ENCODE peak calls at places on chromosomes 6 and 20, in five cellular contexts. O is pancreas, M is tibial nerve, W is heart left ventricle, J is MM.1S. B is an unnamed sample.

GRCh38 chr6:107098436-107099307 is 16.6 kb downstream of the BEND3 start:
- DNase-seq in O (no peak), M (no peak), W (no peak), J (no peak), B (no peak)

GRCh38 chr6:89859744-89860143 is 30.1 kb downstream of the CASP8AP2 start:
- DNase-seq in O (no peak), M (no peak), W (no peak), J (peak; percentile 73), B (no peak)

GRCh38 chr6:44073612-44074382 is 53.5 kb downstream of the MRPL14 start:
- DNase-seq in O (no peak), M (no peak), W (no peak), J (peak; percentile 20), B (no peak)

GRCh38 chr20:35314460-35315198 is 22.4 kb upstream of the FAM83C start:
- DNase-seq in O (no peak), M (no peak), W (no peak), J (no peak), B (no peak)

GRCh38 chr20:53513489-53514298 is 79.9 kb downstream of the ZNF217 start:
- DNase-seq in O (no peak), M (no peak), W (no peak), J (no peak), B (no peak)

GRCh38 chr6:108690326-108691000 is 129.7 kb downstream of the FOXO3 start:
- DNase-seq in O (no peak), M (no peak), W (no peak), J (no peak), B (no peak)

GRCh38 chr20:17951323-17951722 is 17.3 kb downstream of the SNX5 start:
- DNase-seq in O (no peak), M (no peak), W (no peak), J (no peak), B (no peak)

GRCh38 chr6:166575190-166575589 is 11.3 kb downstream of the RAMACL start:
- DNase-seq in O (no peak), M (no peak), W (peak; percentile 62), J (no peak), B (peak; percentile 88)

GRCh38 chr20:33668087-33668790 is 1.5 kb downstream of the ACTL10 start:
- DNase-seq in O (peak; percentile 95), M (peak; percentile 59), W (peak; percentile 83), J (no peak), B (peak; percentile 83)

GRCh38 chr6:33854572-33855030 is 50.8 kb upstream of the MLN start:
- DNase-seq in O (no peak), M (no peak), W (no peak), J (no peak), B (peak; percentile 22)

GRCh38 chr6:125558907-125559306 is 190.5 kb upstream of the HEY2 start:
- DNase-seq in O (no peak), M (no peak), W (no peak), J (peak; percentile 30), B (no peak)

GRCh38 chr20:60037120-60037499 is 78.9 kb downstream of the CDH26 start:
- DNase-seq in O (no peak), M (no peak), W (no peak), J (no peak), B (no peak)

GRCh38 chr6:12012566-12013367 is 655 bp downstream of the HIVEP1 start:
- DNase-seq in O (peak; percentile 85), M (peak; percentile 61), W (peak; percentile 70), J (peak; percentile 45), B (peak; percentile 63)

GRCh38 chr20:21339499-21339898 is 36.4 kb downstream of the XRN2 start:
- DNase-seq in O (no peak), M (no peak), W (no peak), J (no peak), B (no peak)

GRCh38 chr6:19413323-19413722 is 423.8 kb upstream of the ID4 start:
- DNase-seq in O (no peak), M (no peak), W (no peak), J (no peak), B (no peak)

GRCh38 chr6:164534070-164534766 is 775.2 kb downstream of the C6orf118 start:
- DNase-seq in O (no peak), M (no peak), W (no peak), J (no peak), B (no peak)

GRCh38 chr6:6588064-6588923 is at the start of gene LY86:
- DNase-seq in O (no peak), M (no peak), W (peak; percentile 56), J (peak; percentile 64), B (no peak)

GRCh38 chr6:157380458-157380778 is 572 bp upstream of the ZDHHC14 start:
- DNase-seq in O (no peak), M (no peak), W (no peak), J (no peak), B (no peak)

GRCh38 chr6:27133281-27134227 is 113.9 kb upstream of the PRSS16 start:
- DNase-seq in O (peak; percentile 70), M (peak; percentile 7), W (peak; percentile 30), J (peak; percentile 85), B (no peak)

GRCh38 chr6:73710470-73710869 is 14.5 kb downstream of the CD109 start:
- DNase-seq in O (no peak), M (peak; percentile 35), W (no peak), J (no peak), B (peak; percentile 30)

GRCh38 chr6:11139051-11139960 is 27.8 kb upstream of the ERVFRD-1 start:
- DNase-seq in O (no peak), M (no peak), W (no peak), J (no peak), B (no peak)

GRCh38 chr6:13924949-13925881 is at the start of gene RNF182:
- DNase-seq in O (no peak), M (no peak), W (peak; percentile 27), J (no peak), B (no peak)

GRCh38 chr20:53447271-53447670 is 146.4 kb downstream of the ZNF217 start:
- DNase-seq in O (no peak), M (no peak), W (no peak), J (no peak), B (no peak)

GRCh38 chr20:16752901-16753300 is 4.7 kb downstream of the OTOR start:
- DNase-seq in O (no peak), M (no peak), W (no peak), J (no peak), B (no peak)

GRCh38 chr6:15246217-15247211 is 645 bp downstream of the JARID2 start:
- DNase-seq in O (no peak), M (no peak), W (no peak), J (peak; percentile 48), B (no peak)

GRCh38 chr6:2977799-2978558 is 6.6 kb upstream of the SERPINB6 start:
- DNase-seq in O (no peak), M (no peak), W (no peak), J (no peak), B (no peak)

GRCh38 chr6:35170891-35171290 is 29.8 kb upstream of the TCP11 start:
- DNase-seq in O (no peak), M (no peak), W (no peak), J (no peak), B (no peak)

GRCh38 chr6:127833336-127833735 is 67.5 kb downstream of the THEMIS start:
- DNase-seq in O (no peak), M (no peak), W (no peak), J (no peak), B (no peak)

GRCh38 chr20:58892126-58892931 is 39.8 kb downstream of the GNAS start:
- DNase-seq in O (peak; percentile 86), M (peak; percentile 60), W (peak; percentile 89), J (peak; percentile 73), B (peak; percentile 80)

GRCh38 chr6:157273756-157274088 is 49.6 kb downstream of the TMEM242 start:
- DNase-seq in O (no peak), M (no peak), W (peak; percentile 35), J (no peak), B (peak; percentile 60)

GRCh38 chr6:16472349-16473069 is 234.1 kb downstream of the GMPR start:
- DNase-seq in O (no peak), M (no peak), W (no peak), J (no peak), B (no peak)

GRCh38 chr6:146620655-146621054 is 21.9 kb downstream of the ADGB start:
- DNase-seq in O (no peak), M (no peak), W (no peak), J (no peak), B (no peak)
- H3K9me3 ChIP-seq in O (no peaks in the 10 kb centered on the region), M (no peaks in the 10 kb centered on the region), W (peaks cover 20% of the 10 kb centered on the region), J (no peaks in the 10 kb centered on the region), B (no peaks in the 10 kb centered on the region)

GRCh38 chr6:154218336-154218735 is 138.3 kb downstream of the IPCEF1 start:
- DNase-seq in O (no peak), M (no peak), W (no peak), J (no peak), B (no peak)
- H3K27ac ChIP-seq in O (no peak overlapping the region), M (no peak overlapping the region), W (no peak overlapping the region), J (no peak overlapping the region), B (no peak overlapping the region)

GRCh38 chr6:140538926-140539325 is 1164.5 kb upstream of the CITED2 start:
- DNase-seq in O (no peak), M (no peak), W (no peak), J (no peak), B (no peak)
- H3K9me3 ChIP-seq in O (no peaks in the 10 kb centered on the region), M (peaks cover 9% of the 10 kb centered on the region), W (peaks cover 26% of the 10 kb centered on the region), J (no peaks in the 10 kb centered on the region), B (no peaks in the 10 kb centered on the region)

GRCh38 chr20:62752671-62753501 is 43.4 kb upstream of the MRGBP start:
- DNase-seq in O (peak; percentile 56), M (no peak), W (no peak), J (no peak), B (no peak)

GRCh38 chr20:62751551-62752150 is 43.0 kb downstream of the NTSR1 start:
- DNase-seq in O (peak; percentile 38), M (no peak), W (no peak), J (no peak), B (no peak)

GRCh38 chr20:62754122-62754990 is 41.9 kb upstream of the MRGBP start:
- DNase-seq in O (peak; percentile 65), M (no peak), W (no peak), J (no peak), B (no peak)

GRCh38 chr20:62753626-62754025 is 42.6 kb upstream of the MRGBP start:
- DNase-seq in O (peak; percentile 40), M (no peak), W (no peak), J (no peak), B (no peak)

GRCh38 chr20:62752181-62752670 is 43.6 kb downstream of the NTSR1 start:
- DNase-seq in O (peak; percentile 39), M (no peak), W (no peak), J (no peak), B (no peak)
- H3K27ac ChIP-seq in O (no peak overlapping the region), M (no peak overlapping the region), W (no peak overlapping the region), J (no peak overlapping the region), B (no peak overlapping the region)

GRCh38 chr6:22954749-22955385 is 385.5 kb downstream of the HDGFL1 start:
- DNase-seq in O (no peak), M (no peak), W (no peak), J (peak; percentile 72), B (no peak)
- H3K9me3 ChIP-seq in O (no peaks in the 10 kb centered on the region), M (no peaks in the 10 kb centered on the region), W (no peaks in the 10 kb centered on the region), J (no peaks in the 10 kb centered on the region), B (no peaks in the 10 kb centered on the region)

B was measured in uterus.